ENCODE peak calls at places on chromosomes 6 and 20, in six cellular contexts. One of them, this sample, is unnamed.

GRCh38 chr20:16624106-16624505 is 50.9 kb upstream of the KIF16B start:
- DNase-seq in sigmoid colon: no peak
- DNase-seq in NCI-H1694 treated with DMSO at 0.1 percent for 48 hours: no peak
- DNase-seq in WTC11: no peak
- DNase-seq in ACHN: no peak
- DNase-seq in choroid plexus epithelial cell: no peak
- DNase-seq in this sample: no peak

GRCh38 chr20:57369601-57370000 is 18.5 kb downstream of the RAE1 start:
- DNase-seq in sigmoid colon: no peak
- DNase-seq in NCI-H1694 treated with DMSO at 0.1 percent for 48 hours: no peak
- DNase-seq in WTC11: no peak
- DNase-seq in ACHN: no peak
- DNase-seq in choroid plexus epithelial cell: no peak
- DNase-seq in this sample: no peak

GRCh38 chr6:4687656-4687988 is 88.6 kb upstream of the CDYL start:
- DNase-seq in sigmoid colon: no peak
- DNase-seq in NCI-H1694 treated with DMSO at 0.1 percent for 48 hours: no peak
- DNase-seq in WTC11: no peak
- DNase-seq in ACHN: no peak
- DNase-seq in choroid plexus epithelial cell: no peak
- DNase-seq in this sample: no peak

GRCh38 chr20:21517566-21518277 is 3.9 kb upstream of the NKX2-2 start:
- DNase-seq in sigmoid colon: no peak
- DNase-seq in NCI-H1694 treated with DMSO at 0.1 percent for 48 hours: no peak
- DNase-seq in WTC11: peak; percentile 38
- DNase-seq in ACHN: no peak
- DNase-seq in choroid plexus epithelial cell: no peak
- DNase-seq in this sample: no peak

GRCh38 chr6:126531840-126532239 is 191.9 kb downstream of the CENPW start:
- DNase-seq in sigmoid colon: no peak
- DNase-seq in NCI-H1694 treated with DMSO at 0.1 percent for 48 hours: no peak
- DNase-seq in WTC11: no peak
- DNase-seq in ACHN: no peak
- DNase-seq in choroid plexus epithelial cell: no peak
- DNase-seq in this sample: no peak

GRCh38 chr6:160767019-160767646 is 65.1 kb downstream of the PLG start:
- DNase-seq in sigmoid colon: peak; percentile 87
- DNase-seq in NCI-H1694 treated with DMSO at 0.1 percent for 48 hours: no peak
- DNase-seq in WTC11: peak; percentile 81
- DNase-seq in ACHN: peak; percentile 39
- DNase-seq in choroid plexus epithelial cell: peak; percentile 34
- DNase-seq in this sample: no peak

GRCh38 chr6:10048370-10049297 is 366.2 kb downstream of the TFAP2A start:
- DNase-seq in sigmoid colon: no peak
- DNase-seq in NCI-H1694 treated with DMSO at 0.1 percent for 48 hours: no peak
- DNase-seq in WTC11: no peak
- DNase-seq in ACHN: no peak
- DNase-seq in choroid plexus epithelial cell: no peak
- DNase-seq in this sample: no peak

GRCh38 chr6:701696-702479 is 8.9 kb upstream of the EXOC2 start:
- DNase-seq in sigmoid colon: no peak
- DNase-seq in NCI-H1694 treated with DMSO at 0.1 percent for 48 hours: no peak
- DNase-seq in WTC11: peak; percentile 30
- DNase-seq in ACHN: no peak
- DNase-seq in choroid plexus epithelial cell: no peak
- DNase-seq in this sample: no peak

GRCh38 chr6:111124406-111124805 is 37.1 kb downstream of the SLC16A10 start:
- DNase-seq in sigmoid colon: no peak
- DNase-seq in NCI-H1694 treated with DMSO at 0.1 percent for 48 hours: no peak
- DNase-seq in WTC11: no peak
- DNase-seq in ACHN: no peak
- DNase-seq in choroid plexus epithelial cell: no peak
- DNase-seq in this sample: no peak

GRCh38 chr6:109448615-109449014 is 7.0 kb downstream of the MICAL1 start:
- DNase-seq in sigmoid colon: no peak
- DNase-seq in NCI-H1694 treated with DMSO at 0.1 percent for 48 hours: no peak
- DNase-seq in WTC11: no peak
- DNase-seq in ACHN: no peak
- DNase-seq in choroid plexus epithelial cell: no peak
- DNase-seq in this sample: no peak

GRCh38 chr6:160015778-160016684 is 47.1 kb downstream of the IGF2R start:
- DNase-seq in sigmoid colon: no peak
- DNase-seq in NCI-H1694 treated with DMSO at 0.1 percent for 48 hours: no peak
- DNase-seq in WTC11: no peak
- DNase-seq in ACHN: no peak
- DNase-seq in choroid plexus epithelial cell: no peak
- DNase-seq in this sample: no peak

GRCh38 chr6:106178900-106179299 is 92.8 kb downstream of the PRDM1 start:
- DNase-seq in sigmoid colon: no peak
- DNase-seq in NCI-H1694 treated with DMSO at 0.1 percent for 48 hours: no peak
- DNase-seq in WTC11: no peak
- DNase-seq in ACHN: no peak
- DNase-seq in choroid plexus epithelial cell: no peak
- DNase-seq in this sample: no peak

GRCh38 chr20:5885866-5886265 is 64.5 kb downstream of the TRMT6 start:
- DNase-seq in sigmoid colon: no peak
- DNase-seq in NCI-H1694 treated with DMSO at 0.1 percent for 48 hours: no peak
- DNase-seq in WTC11: no peak
- DNase-seq in ACHN: no peak
- DNase-seq in choroid plexus epithelial cell: no peak
- DNase-seq in this sample: no peak

GRCh38 chr20:53003420-53003819 is 31.3 kb downstream of the TSHZ2 start:
- DNase-seq in sigmoid colon: no peak
- DNase-seq in NCI-H1694 treated with DMSO at 0.1 percent for 48 hours: no peak
- DNase-seq in WTC11: no peak
- DNase-seq in ACHN: no peak
- DNase-seq in choroid plexus epithelial cell: no peak
- DNase-seq in this sample: no peak

GRCh38 chr6:155628315-155628714 is 172.7 kb upstream of the NOX3 start:
- DNase-seq in sigmoid colon: no peak
- DNase-seq in NCI-H1694 treated with DMSO at 0.1 percent for 48 hours: no peak
- DNase-seq in WTC11: no peak
- DNase-seq in ACHN: no peak
- DNase-seq in choroid plexus epithelial cell: no peak
- DNase-seq in this sample: no peak

GRCh38 chr6:5595184-5595583 is 333.9 kb downstream of the FARS2 start:
- DNase-seq in sigmoid colon: no peak
- DNase-seq in NCI-H1694 treated with DMSO at 0.1 percent for 48 hours: no peak
- DNase-seq in WTC11: no peak
- DNase-seq in ACHN: no peak
- DNase-seq in choroid plexus epithelial cell: no peak
- DNase-seq in this sample: no peak

GRCh38 chr6:144219056-144219685 is 66.0 kb upstream of the UTRN start:
- DNase-seq in sigmoid colon: no peak
- DNase-seq in NCI-H1694 treated with DMSO at 0.1 percent for 48 hours: peak; percentile 46
- DNase-seq in WTC11: no peak
- DNase-seq in ACHN: peak; percentile 64
- DNase-seq in choroid plexus epithelial cell: peak; percentile 82
- DNase-seq in this sample: no peak

GRCh38 chr6:70166088-70166958 is 136.6 kb downstream of the COL9A1 start:
- DNase-seq in sigmoid colon: no peak
- DNase-seq in NCI-H1694 treated with DMSO at 0.1 percent for 48 hours: peak; percentile 49
- DNase-seq in WTC11: peak; percentile 74
- DNase-seq in ACHN: peak; percentile 46
- DNase-seq in choroid plexus epithelial cell: peak; percentile 62
- DNase-seq in this sample: no peak

GRCh38 chr6:72132851-72133250 is 246.5 kb downstream of the RIMS1 start:
- DNase-seq in sigmoid colon: no peak
- DNase-seq in NCI-H1694 treated with DMSO at 0.1 percent for 48 hours: no peak
- DNase-seq in WTC11: no peak
- DNase-seq in ACHN: no peak
- DNase-seq in choroid plexus epithelial cell: no peak
- DNase-seq in this sample: no peak

GRCh38 chr6:52389626-52390360 is 27.8 kb downstream of the PAQR8 start:
- DNase-seq in sigmoid colon: no peak
- DNase-seq in NCI-H1694 treated with DMSO at 0.1 percent for 48 hours: no peak
- DNase-seq in WTC11: no peak
- DNase-seq in ACHN: peak; percentile 65
- DNase-seq in choroid plexus epithelial cell: peak; percentile 45
- DNase-seq in this sample: no peak

GRCh38 chr6:43009124-43009523 is 4.6 kb downstream of the MEA1 start:
- DNase-seq in sigmoid colon: no peak
- DNase-seq in NCI-H1694 treated with DMSO at 0.1 percent for 48 hours: peak; percentile 13
- DNase-seq in WTC11: peak; percentile 36
- DNase-seq in ACHN: peak; percentile 42
- DNase-seq in choroid plexus epithelial cell: peak; percentile 61
- DNase-seq in this sample: no peak

GRCh38 chr6:43978473-43979360 is 148.5 kb downstream of the MRPL14 start:
- DNase-seq in sigmoid colon: no peak
- DNase-seq in NCI-H1694 treated with DMSO at 0.1 percent for 48 hours: no peak
- DNase-seq in WTC11: no peak
- DNase-seq in ACHN: no peak
- DNase-seq in choroid plexus epithelial cell: no peak
- DNase-seq in this sample: peak; percentile 70

GRCh38 chr20:3749087-3749688 is 16.7 kb downstream of the HSPA12B start:
- DNase-seq in sigmoid colon: peak; percentile 68
- DNase-seq in NCI-H1694 treated with DMSO at 0.1 percent for 48 hours: no peak
- DNase-seq in WTC11: no peak
- DNase-seq in ACHN: no peak
- DNase-seq in choroid plexus epithelial cell: no peak
- DNase-seq in this sample: no peak

GRCh38 chr6:36610041-36610440 is 15.9 kb downstream of the SRSF3 start:
- DNase-seq in sigmoid colon: peak; percentile 47
- DNase-seq in NCI-H1694 treated with DMSO at 0.1 percent for 48 hours: no peak
- DNase-seq in WTC11: peak; percentile 4
- DNase-seq in ACHN: no peak
- DNase-seq in choroid plexus epithelial cell: no peak
- DNase-seq in this sample: peak; percentile 47

GRCh38 chr20:40583195-40583594 is 105.8 kb downstream of the MAFB start:
- DNase-seq in sigmoid colon: no peak
- DNase-seq in NCI-H1694 treated with DMSO at 0.1 percent for 48 hours: no peak
- DNase-seq in WTC11: no peak
- DNase-seq in ACHN: no peak
- DNase-seq in choroid plexus epithelial cell: no peak
- DNase-seq in this sample: no peak

GRCh38 chr6:137217801-137218472 is 1.2 kb downstream of the IFNGR1 start:
- DNase-seq in sigmoid colon: no peak
- DNase-seq in NCI-H1694 treated with DMSO at 0.1 percent for 48 hours: no peak
- DNase-seq in WTC11: no peak
- DNase-seq in ACHN: no peak
- DNase-seq in choroid plexus epithelial cell: peak; percentile 73
- DNase-seq in this sample: no peak